ENCODE peak calls at places on chromosome 7, in five cellular contexts. One of them, this sample, is unnamed.

GRCh38 chr7:144500225-144500624 is 96.7 kb upstream of the NOBOX start:
- DNase-seq in DMS79 treated with DMSO at 0.1 percent for 48 hours: no peak
- DNase-seq in hippocampal formation: no peak
- DNase-seq in NCI-H526: no peak
- DNase-seq in fibroblast of mammary gland: no peak
- DNase-seq in this sample: no peak

GRCh38 chr7:156125841-156126730 is 313.8 kb upstream of the SHH start:
- DNase-seq in DMS79 treated with DMSO at 0.1 percent for 48 hours: no peak
- DNase-seq in hippocampal formation: no peak
- DNase-seq in NCI-H526: no peak
- DNase-seq in fibroblast of mammary gland: no peak
- DNase-seq in this sample: no peak

GRCh38 chr7:136640977-136641376 is 227.5 kb upstream of the CHRM2 start:
- DNase-seq in DMS79 treated with DMSO at 0.1 percent for 48 hours: no peak
- DNase-seq in hippocampal formation: no peak
- DNase-seq in NCI-H526: peak; percentile 34
- DNase-seq in fibroblast of mammary gland: no peak
- DNase-seq in this sample: no peak

GRCh38 chr7:98511175-98511574 is 105.9 kb upstream of the NPTX2 start:
- DNase-seq in DMS79 treated with DMSO at 0.1 percent for 48 hours: no peak
- DNase-seq in hippocampal formation: no peak
- DNase-seq in NCI-H526: no peak
- DNase-seq in fibroblast of mammary gland: no peak
- DNase-seq in this sample: no peak

GRCh38 chr7:27868117-27868516 is 128.2 kb downstream of the TAX1BP1 start:
- DNase-seq in DMS79 treated with DMSO at 0.1 percent for 48 hours: no peak
- DNase-seq in hippocampal formation: no peak
- DNase-seq in NCI-H526: no peak
- DNase-seq in fibroblast of mammary gland: peak; percentile 74
- DNase-seq in this sample: no peak

GRCh38 chr7:101728888-101729883 is 88.2 kb upstream of the CUX1 start:
- DNase-seq in DMS79 treated with DMSO at 0.1 percent for 48 hours: no peak
- DNase-seq in hippocampal formation: no peak
- DNase-seq in NCI-H526: no peak
- DNase-seq in fibroblast of mammary gland: peak; percentile 45
- DNase-seq in this sample: peak; percentile 60

GRCh38 chr7:157318015-157318706 is 18.6 kb upstream of the DNAJB6 start:
- DNase-seq in DMS79 treated with DMSO at 0.1 percent for 48 hours: no peak
- DNase-seq in hippocampal formation: no peak
- DNase-seq in NCI-H526: no peak
- DNase-seq in fibroblast of mammary gland: peak; percentile 59
- DNase-seq in this sample: no peak

GRCh38 chr7:44046321-44047061 is 2.0 kb downstream of the DBNL start:
- DNase-seq in DMS79 treated with DMSO at 0.1 percent for 48 hours: no peak
- DNase-seq in hippocampal formation: no peak
- DNase-seq in NCI-H526: no peak
- DNase-seq in fibroblast of mammary gland: no peak
- DNase-seq in this sample: no peak

GRCh38 chr7:108045154-108045553 is 42.2 kb upstream of the LAMB1 start:
- DNase-seq in DMS79 treated with DMSO at 0.1 percent for 48 hours: no peak
- DNase-seq in hippocampal formation: no peak
- DNase-seq in NCI-H526: no peak
- DNase-seq in fibroblast of mammary gland: peak; percentile 67
- DNase-seq in this sample: peak; percentile 75

GRCh38 chr7:47521816-47522561 is 59.9 kb downstream of the TNS3 start:
- DNase-seq in DMS79 treated with DMSO at 0.1 percent for 48 hours: no peak
- DNase-seq in hippocampal formation: no peak
- DNase-seq in NCI-H526: no peak
- DNase-seq in fibroblast of mammary gland: no peak
- DNase-seq in this sample: no peak